ENCODE peak calls at places on chromosomes 12 and 14, in six cellular contexts. Y, U, A, E, N and F are unnamed samples.
A peak's percentile ranks its signal among the peaks of the same experiment; 100 is the strongest.

GRCh38 chr12:94169966-94170689 is 21.8 kb downstream of the PLXNC1 start:
- DNase-seq in A (no peak), Y (no peak), E (no peak), N (no peak), U (no peak), F (no peak)

GRCh38 chr12:54304187-54304810 is 3.5 kb upstream of the NFE2 start:
- DNase-seq in Y (peak; percentile 65), U (peak; percentile 85), E (no peak), A (peak; percentile 28), N (no peak), F (no peak)

GRCh38 chr12:99157946-99158345 is 489.6 kb upstream of the GARIN6 start:
- DNase-seq in U (no peak), E (no peak), N (no peak), Y (no peak), A (no peak), F (no peak)

GRCh38 chr14:54011001-54011400 is 54.4 kb upstream of the BMP4 start:
- DNase-seq in U (no peak), Y (no peak), A (no peak), N (peak; percentile 15), E (no peak), F (peak; percentile 7)

GRCh38 chr14:88363624-88364023 is 21.8 kb upstream of the SPATA7 start:
- DNase-seq in U (no peak), Y (no peak), N (no peak), E (no peak), A (no peak), F (no peak)

GRCh38 chr12:110223777-110224378 is 57.2 kb upstream of the ATP2A2 start:
- DNase-seq in Y (no peak), E (no peak), A (no peak), N (peak; percentile 88), U (no peak), F (peak; percentile 54)

GRCh38 chr12:42204819-42205218 is 33.2 kb downstream of the YAF2 start:
- DNase-seq in E (no peak), Y (no peak), N (no peak), A (no peak), U (no peak), F (no peak)

GRCh38 chr12:124577374-124577773 is 10.0 kb upstream of the NCOR2 start:
- DNase-seq in A (no peak), E (no peak), U (no peak), N (no peak), Y (no peak), F (no peak)

GRCh38 chr12:27615331-27615891 is 80.8 kb upstream of the REP15 start:
- DNase-seq in A (no peak), U (no peak), N (peak; percentile 70), E (no peak), Y (no peak), F (peak; percentile 56)

GRCh38 chr14:102828201-102828600 is 51.0 kb downstream of the TRAF3 start:
- DNase-seq in E (no peak), N (no peak), U (no peak), A (no peak), Y (no peak), F (no peak)

GRCh38 chr12:102800565-102800964 is 116.5 kb downstream of the PAH start:
- DNase-seq in Y (no peak), A (no peak), N (no peak), U (no peak), E (no peak), F (no peak)

GRCh38 chr12:111361717-111362576 is 6.9 kb downstream of the PHETA1 start:
- DNase-seq in A (no peak), E (no peak), Y (no peak), U (no peak), N (no peak), F (no peak)

DNA sequence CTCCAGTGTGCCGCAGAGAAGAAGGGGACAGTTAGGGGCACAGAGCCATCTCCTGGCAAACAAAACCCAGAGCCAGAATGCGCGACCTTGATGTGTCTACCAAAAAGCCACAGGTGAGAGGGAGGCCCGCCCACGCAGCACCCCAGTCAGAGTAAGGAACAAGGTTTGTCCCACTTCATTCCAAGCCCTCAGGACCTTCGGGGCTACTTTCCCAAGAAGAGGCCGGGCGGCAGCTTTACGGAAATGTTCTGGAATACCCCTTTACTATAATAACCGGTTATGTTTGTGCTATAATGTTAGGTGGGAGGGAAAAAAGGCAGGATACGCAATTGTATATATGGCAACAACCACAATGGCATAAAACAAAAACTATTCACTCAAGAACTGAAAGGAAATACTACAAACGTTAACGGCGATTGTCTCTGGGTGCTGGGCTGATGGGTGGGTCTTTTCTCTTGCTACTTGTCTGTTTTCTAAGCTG is 12.3 kb downstream of the CCDC88C start:
- DNase-seq in N (no peak), A (no peak), E (no peak), Y (no peak), U (no peak), F (no peak)
- H3K4me3 ChIP-seq in N (no peak overlapping the region), A (no peak overlapping the region), E (no peak overlapping the region), Y (no peak overlapping the region), U (no peak overlapping the region), F (no peak overlapping the region)

GRCh38 chr12:89350260-89350659 is 2.0 kb downstream of the DUSP6 start:
- DNase-seq in A (no peak), N (peak; percentile 31), E (no peak), U (no peak), Y (no peak), F (no peak)
- H3K4me3 ChIP-seq in A (peak overlapping the region; percentile 44), N (peak overlapping the region; percentile 83), E (peak overlapping the region; percentile 57), U (peak overlapping the region; percentile 74), Y (peak overlapping the region; percentile 93), F (peak overlapping the region; percentile 91)

GRCh38 chr12:115859231-115859630 is 418.3 kb downstream of the MED13L start:
- DNase-seq in Y (no peak), E (no peak), A (no peak), N (no peak), U (no peak), F (no peak)
- H3K4me3 ChIP-seq in Y (no peak overlapping the region), E (no peak overlapping the region), A (no peak overlapping the region), N (no peak overlapping the region), U (no peak overlapping the region), F (no peak overlapping the region)

GRCh38 chr12:57629897-57630471 is 3.0 kb downstream of the B4GALNT1 start:
- DNase-seq in Y (no peak), U (no peak), E (no peak), N (no peak), A (no peak), F (no peak)
- H3K4me3 ChIP-seq in Y (no peak overlapping the region), U (no peak overlapping the region), E (no peak overlapping the region), N (no peak overlapping the region), A (no peak overlapping the region), F (no peak overlapping the region)

GRCh38 chr14:60277605-60278190 is 28.7 kb downstream of the PPM1A start:
- DNase-seq in N (peak; percentile 72), U (no peak), Y (no peak), A (no peak), E (no peak), F (no peak)
- H3K4me3 ChIP-seq in N (no peak overlapping the region), U (no peak overlapping the region), Y (no peak overlapping the region), A (no peak overlapping the region), E (no peak overlapping the region), F (no peak overlapping the region)

DNA sequence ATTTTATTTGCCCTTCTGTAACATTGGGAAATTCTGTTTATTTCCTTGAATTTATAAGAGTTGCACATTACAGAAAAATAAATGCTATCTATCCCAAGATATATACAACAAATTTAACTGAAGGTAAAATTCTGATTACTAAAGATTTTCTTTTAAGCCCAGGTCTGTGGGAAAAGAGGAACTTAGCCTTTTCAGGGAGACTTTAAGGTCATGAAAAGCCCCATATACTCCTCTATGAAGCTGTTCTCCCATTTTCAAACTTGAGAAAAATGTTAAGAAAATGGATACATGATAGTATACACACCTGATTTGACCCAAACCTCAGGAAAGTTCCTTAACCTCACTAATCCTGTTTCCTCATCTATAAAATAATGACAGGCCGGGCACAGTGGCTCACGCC is 7.1 kb downstream of the SINHCAF start:
- DNase-seq in A (no peak), N (no peak), U (no peak), E (no peak), Y (no peak), F (no peak)
- H3K4me3 ChIP-seq in A (no peak overlapping the region), N (no peak overlapping the region), U (no peak overlapping the region), E (no peak overlapping the region), Y (no peak overlapping the region), F (no peak overlapping the region)

DNA sequence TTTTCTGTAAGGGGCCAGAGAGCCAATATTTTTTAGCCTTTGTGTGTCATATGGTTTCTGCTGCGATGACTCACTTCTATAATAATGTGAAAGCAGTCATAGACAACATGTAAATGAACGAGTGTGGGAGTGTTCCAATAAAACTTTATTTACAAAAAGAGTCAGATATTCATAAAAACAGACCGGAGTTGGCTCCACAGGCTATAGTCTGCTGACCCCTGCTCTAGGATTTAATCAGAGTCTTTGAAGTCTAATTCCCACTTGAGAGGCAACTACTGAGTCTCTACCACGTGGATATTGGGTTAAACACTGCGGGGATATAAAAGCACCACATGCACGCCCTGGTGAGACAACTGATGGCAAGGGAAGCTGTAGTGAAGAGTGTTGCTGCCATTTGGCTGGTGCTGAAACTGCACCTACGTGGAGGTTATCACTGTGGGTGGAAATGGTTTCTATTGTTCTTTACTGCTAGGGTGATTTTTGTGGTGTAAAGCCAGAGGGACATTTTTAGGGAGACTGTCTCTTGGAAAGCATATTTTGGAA is 3.6 kb upstream of the NINJ2 start:
- DNase-seq in Y (no peak), E (no peak), U (no peak), A (no peak), N (no peak), F (peak; percentile 40)
- H3K4me3 ChIP-seq in Y (no peak overlapping the region), E (no peak overlapping the region), U (no peak overlapping the region), A (no peak overlapping the region), N (no peak overlapping the region), F (no peak overlapping the region)